ENCODE peak calls at places on chromosomes 11 and 22, in ten cellular contexts. T is NCI-H774; S is stimulated activated CD8-positive, alpha-beta memory T cell treated with anti-CD3 and anti-CD28 coated beads, Interleukin-2, amount 100 ng/mL, for 48 hours; G is kidney epithelial cell; M is osteoblast; P is cardiac fibroblast; L is fibroblast of pulmonary artery; K is heart left ventricle; X is progenitor cell of endocrine pancreas; I is OCI-LY7. W is an unnamed sample.

GRCh38 chr11:2774173-2775082 is 74.6 kb upstream of the KCNQ1OT1 start:
- DNase-seq in G (no peak), M (peak; percentile 46), P (no peak), L (no peak), I (no peak), S (no peak), K (peak; percentile 27), X (peak; percentile 6), T (no peak), W (no peak)

GRCh38 chr11:100536979-100537378 is 150.1 kb upstream of the ARHGAP42 start:
- DNase-seq in P (no peak), S (no peak), L (no peak), T (no peak), I (no peak), K (no peak), G (no peak), X (no peak), M (no peak), W (no peak)

GRCh38 chr11:18394928-18395734 is 768 bp downstream of the LDHA start:
- DNase-seq in I (peak; percentile 57), K (no peak), X (no peak), G (no peak), L (peak; percentile 20), S (no peak), T (no peak), M (peak; percentile 53), P (no peak), W (peak; percentile 52)

GRCh38 chr11:60994450-60995135 is 23.1 kb downstream of the CD6 start:
- DNase-seq in M (no peak), X (no peak), L (no peak), T (no peak), K (no peak), G (no peak), P (no peak), I (no peak), S (no peak), W (no peak)

GRCh38 chr22:41799486-41800347 is 762 bp upstream of the CCDC134 start:
- DNase-seq in X (peak; percentile 27), S (no peak), K (peak; percentile 69), I (peak; percentile 30), T (no peak), M (peak; percentile 90), L (peak; percentile 22), G (no peak), P (peak; percentile 22), W (peak; percentile 60)

GRCh38 chr11:116427903-116428637 is 344.7 kb downstream of the BUD13 start:
- DNase-seq in I (no peak), K (no peak), S (no peak), X (no peak), T (no peak), M (no peak), L (no peak), P (no peak), G (no peak), W (peak; percentile 33)

GRCh38 chr22:34587357-34588356 is 478.3 kb upstream of the ISX start:
- DNase-seq in I (no peak), M (no peak), P (no peak), G (no peak), K (no peak), S (no peak), L (no peak), X (no peak), T (no peak), W (no peak)

GRCh38 chr11:12950681-12951080 is 58.4 kb upstream of the RASSF10 start:
- DNase-seq in P (peak; percentile 40), I (no peak), T (no peak), M (no peak), X (no peak), L (peak; percentile 14), S (no peak), K (no peak), G (no peak), W (no peak)

GRCh38 chr22:36963302-36963701 is 49.9 kb downstream of the CSF2RB start:
- DNase-seq in L (no peak), M (no peak), S (no peak), G (no peak), T (no peak), K (no peak), I (no peak), X (no peak), P (no peak), W (no peak)

GRCh38 chr11:106875013-106875412 is 143.3 kb downstream of the GUCY1A2 start:
- DNase-seq in L (peak; percentile 60), G (no peak), K (no peak), P (peak; percentile 25), I (no peak), M (no peak), T (no peak), S (no peak), X (no peak), W (no peak)

GRCh38 chr11:112013501-112014164 is 11.6 kb upstream of the DLAT start:
- DNase-seq in K (no peak), L (no peak), M (no peak), S (no peak), X (no peak), P (no peak), G (no peak), I (no peak), T (no peak), W (no peak)

GRCh38 chr11:1758611-1759150 is 5.0 kb downstream of the CTSD start:
- DNase-seq in K (peak; percentile 36), T (no peak), G (no peak), X (no peak), P (no peak), S (no peak), I (no peak), L (no peak), M (peak; percentile 78), W (no peak)

GRCh38 chr22:47069270-47069669 is 306.8 kb downstream of the TBC1D22A start:
- DNase-seq in X (no peak), S (no peak), P (no peak), K (no peak), M (no peak), T (no peak), I (no peak), L (no peak), G (no peak), W (peak; percentile 11)

GRCh38 chr11:120182790-120183491 is 27.9 kb upstream of the OAF start:
- DNase-seq in L (no peak), M (no peak), X (peak; percentile 23), S (no peak), K (peak; percentile 66), P (peak; percentile 45), T (no peak), I (peak; percentile 4), G (no peak), W (peak; percentile 62)

GRCh38 chr11:64459609-64460008 is 100.6 kb downstream of the RPS6KA4 start:
- DNase-seq in T (no peak), M (no peak), K (no peak), L (no peak), X (no peak), I (no peak), S (no peak), G (no peak), P (no peak), W (no peak)

GRCh38 chr11:27124514-27125264 is 84.1 kb downstream of the BBOX1 start:
- DNase-seq in M (peak; percentile 41), I (peak; percentile 30), T (no peak), X (no peak), G (no peak), L (peak; percentile 64), P (peak; percentile 69), K (no peak), S (no peak), W (no peak)

GRCh38 chr11:121018746-121019145 is 5.2 kb upstream of the TBCEL start:
- DNase-seq in P (no peak), S (no peak), G (no peak), L (no peak), M (no peak), K (no peak), I (no peak), T (no peak), X (no peak), W (no peak)

GRCh38 chr11:23359297-23359696 is 499.0 kb upstream of the CCDC179 start:
- DNase-seq in S (no peak), X (no peak), L (peak; percentile 83), I (no peak), T (no peak), P (peak; percentile 83), G (peak; percentile 29), M (peak; percentile 32), K (no peak), W (no peak)

GRCh38 chr11:116188350-116188749 is 584.4 kb downstream of the BUD13 start:
- DNase-seq in L (no peak), P (no peak), G (no peak), K (no peak), T (no peak), S (no peak), I (no peak), M (no peak), X (no peak), W (no peak)

GRCh38 chr11:44578279-44578678 is 12.8 kb downstream of the CD82 start:
- DNase-seq in P (no peak), I (no peak), S (no peak), G (no peak), X (no peak), T (no peak), L (no peak), K (peak; percentile 30), M (no peak), W (no peak)

GRCh38 chr11:43268786-43269185 is 43.0 kb upstream of the API5 start:
- DNase-seq in L (no peak), M (no peak), S (no peak), P (no peak), K (no peak), I (no peak), X (no peak), G (no peak), T (no peak), W (no peak)

GRCh38 chr11:117818036-117818858 is 6.3 kb downstream of the FXYD2 start:
- DNase-seq in L (peak; percentile 53), S (peak; percentile 52), K (no peak), X (no peak), T (no peak), M (peak; percentile 51), G (peak; percentile 56), I (no peak), P (peak; percentile 66), W (no peak)

GRCh38 chr11:19903620-19904069 is 191.0 kb downstream of the NAV2 start:
- DNase-seq in S (peak; percentile 39), L (peak; percentile 89), M (peak; percentile 75), X (peak; percentile 66), K (no peak), I (peak; percentile 60), P (peak; percentile 85), G (no peak), T (peak; percentile 52), W (peak; percentile 69)

GRCh38 chr22:28141614-28142013 is 222.6 kb upstream of the PITPNB start:
- DNase-seq in P (peak; percentile 81), I (no peak), T (no peak), S (no peak), L (peak; percentile 68), M (no peak), K (no peak), G (peak; percentile 43), X (no peak), W (no peak)

GRCh38 chr11:46212720-46213119 is 64.7 kb upstream of the CREB3L1 start:
- DNase-seq in T (no peak), G (no peak), M (peak; percentile 26), K (no peak), I (no peak), L (no peak), S (no peak), P (no peak), X (no peak), W (no peak)

GRCh38 chr11:65121865-65122696 is at the start of the genes FAU and MRPL49:
- DNase-seq in I (peak; percentile 99), S (peak; percentile 99), P (peak; percentile 97), T (peak; percentile 99), X (peak; percentile 93), G (peak; percentile 95), K (peak; percentile 98), L (peak; percentile 98), M (peak; percentile 99), W (peak; percentile 98)

GRCh38 chr11:130208241-130209127 is 48.9 kb downstream of the ST14 start:
- DNase-seq in P (no peak), L (no peak), I (no peak), X (no peak), T (no peak), K (no peak), G (no peak), M (peak; percentile 82), S (no peak), W (no peak)

GRCh38 chr11:126307706-126308105 is 3.8 kb downstream of the DCPS start:
- DNase-seq in K (no peak), G (no peak), T (no peak), M (peak; percentile 81), X (no peak), I (peak; percentile 70), L (peak; percentile 73), S (no peak), P (peak; percentile 59), W (no peak)